ENCODE peak calls at places on chromosomes 7 and 10, in six cellular contexts. G is heart right ventricle, S is brain microvascular endothelial cell, X is AG04450, Z is OCI-LY7, E is transverse colon. C is an unnamed sample.

GRCh38 chr10:103803941-103804340 is 51.4 kb downstream of the SH3PXD2A start:
- DNase-seq in G (no peak), S (no peak), X (no peak), Z (no peak), E (no peak), C (no peak)

GRCh38 chr10:6244510-6244909 is 41.8 kb downstream of the PFKFB3 start:
- DNase-seq in G (no peak), S (no peak), X (no peak), Z (no peak), E (no peak), C (no peak)

GRCh38 chr7:88337556-88337955 is 30.9 kb upstream of the STEAP4 start:
- DNase-seq in G (no peak), S (peak), X (no peak), Z (no peak), E (no peak), C (peak)

GRCh38 chr7:50339990-50340500 is 35.5 kb downstream of the IKZF1 start:
- DNase-seq in G (no peak), S (no peak), X (no peak), Z (peak), E (peak), C (no peak)

GRCh38 chr7:148975896-148976295 is 52.4 kb downstream of the PDIA4 start:
- DNase-seq in G (no peak), S (no peak), X (no peak), Z (no peak), E (no peak), C (no peak)

GRCh38 chr10:91170418-91170817 is 50.0 kb upstream of the PCGF5 start:
- DNase-seq in G (no peak), S (no peak), X (no peak), Z (no peak), E (no peak), C (no peak)

GRCh38 chr10:48450233-48450810 is 143.8 kb downstream of the MAPK8 start:
- DNase-seq in G (no peak), S (no peak), X (no peak), Z (no peak), E (no peak), C (peak)

GRCh38 chr10:35379226-35380137 is 43.2 kb downstream of the CCNY start:
- DNase-seq in G (peak), S (peak), X (peak), Z (peak), E (no peak), C (no peak)

GRCh38 chr7:81534446-81534845 is 235.4 kb downstream of the HGF start:
- DNase-seq in G (no peak), S (no peak), X (no peak), Z (no peak), E (no peak), C (no peak)

DNA sequence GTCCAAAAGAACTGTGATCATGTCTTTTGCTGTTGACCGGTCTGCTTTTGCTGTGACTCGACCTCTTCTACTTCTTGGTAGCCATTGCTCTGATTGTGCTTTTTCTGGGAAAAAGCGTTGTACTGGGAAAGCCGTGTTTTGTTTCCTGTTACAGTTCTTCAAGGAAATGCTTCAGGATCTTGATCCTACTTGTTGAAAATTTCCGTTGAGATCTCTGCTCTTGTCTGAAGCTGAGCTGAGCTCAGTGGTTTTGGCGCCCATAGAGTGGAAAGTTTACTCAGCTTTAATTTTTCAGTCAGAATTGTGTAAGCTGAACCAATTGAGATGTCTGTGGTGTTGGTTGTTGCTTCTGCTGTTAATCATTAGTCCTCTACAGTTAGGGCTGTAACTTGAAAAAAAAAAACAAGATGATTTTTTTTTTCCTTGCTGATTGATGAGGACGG is 302.2 kb downstream of the CCDC3 start:
- DNase-seq in G (no peak), S (no peak), X (no peak), Z (no peak), E (peak), C (no peak)
- H3K27ac ChIP-seq in G (no peak), S (no peak), X (no peak), Z (no peak), E (peak), C (no peak)

GRCh38 chr7:66557214-66558200 is 71.2 kb upstream of the KCTD7 start:
- DNase-seq in G (peak), S (peak), X (no peak), Z (peak), E (peak), C (peak)
- H3K4me3 ChIP-seq in G (no peak), S (no peak), X (no peak), Z (no peak), E (no peak), C (no peak)

DNA sequence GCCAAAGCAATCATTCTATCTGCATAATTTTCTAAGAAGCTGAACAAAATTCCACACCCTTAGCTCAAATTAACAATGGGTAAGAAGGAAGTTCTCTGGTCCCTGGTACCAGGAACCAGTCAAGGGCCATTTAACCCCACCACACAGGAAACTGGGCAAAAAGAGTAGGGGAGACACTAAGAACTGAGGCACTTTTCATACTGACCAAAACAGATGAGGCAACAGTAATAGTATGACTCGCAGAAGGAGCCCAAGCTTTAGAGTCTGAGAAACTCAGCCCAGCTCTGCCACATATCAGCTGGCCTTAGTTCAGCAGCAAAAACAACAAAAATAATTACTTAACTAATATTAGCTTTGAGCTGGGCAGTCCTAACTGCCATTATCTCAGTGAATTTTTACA is 221.3 kb downstream of the FAM107B start:
- DNase-seq in G (no peak), S (peak), X (no peak), Z (no peak), E (no peak), C (no peak)
- H3K27ac ChIP-seq in G (no peak), S (peak), X (no peak), Z (peak), E (peak), C (no peak)

DNA sequence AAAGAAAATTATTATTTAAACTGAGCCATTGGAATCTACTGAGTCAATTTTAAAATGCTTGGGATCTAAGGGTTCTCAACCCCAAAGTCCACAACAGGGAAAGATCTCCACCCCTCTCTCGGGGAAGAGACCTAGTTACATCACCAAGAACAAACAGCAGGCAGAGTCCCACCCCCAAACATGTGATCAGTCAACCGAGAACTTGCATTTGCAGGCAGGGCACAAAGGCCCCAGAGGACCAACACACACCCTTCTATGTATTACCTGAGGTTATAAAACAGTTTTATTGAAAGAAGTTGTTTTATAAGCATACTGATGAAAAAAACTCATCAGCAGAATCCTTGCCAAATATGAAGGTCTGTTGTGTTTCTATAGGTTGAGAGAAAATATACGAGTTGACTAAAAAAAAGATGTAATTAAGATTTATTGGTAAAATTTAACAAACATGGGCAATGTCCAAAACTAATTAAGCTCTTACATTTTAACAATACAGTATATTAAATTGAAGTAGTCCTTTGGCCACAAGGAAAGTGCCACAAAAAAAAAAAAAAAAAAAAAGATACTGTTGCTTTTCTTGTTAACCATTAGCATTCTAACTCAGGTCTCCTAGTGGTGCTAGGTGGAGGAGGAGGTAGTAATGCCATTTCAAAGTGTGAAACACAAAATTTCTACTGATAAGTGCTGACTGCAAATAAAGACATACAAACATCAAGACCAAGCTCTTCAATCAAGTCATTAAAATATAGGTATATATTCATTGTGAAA is 975 bp upstream of the USP54 start:
- DNase-seq in G (no peak), S (peak), X (no peak), Z (peak), E (peak), C (peak)
- H3K4me3 ChIP-seq in G (no peak), S (no peak), X (no peak), Z (peak), E (no peak), C (peak)

GRCh38 chr7:29231671-29232267 is 37.2 kb downstream of the CHN2 start:
- DNase-seq in G (no peak), S (no peak), X (no peak), Z (no peak), E (no peak), C (no peak)

GRCh38 chr7:29229946-29230345 is 35.4 kb downstream of the CHN2 start:
- DNase-seq in G (no peak), S (no peak), X (no peak), Z (no peak), E (no peak), C (no peak)

GRCh38 chr7:29230871-29231345 is 36.3 kb downstream of the CHN2 start:
- DNase-seq in G (no peak), S (no peak), X (no peak), Z (no peak), E (no peak), C (no peak)

GRCh38 chr7:29229056-29229455 is 34.5 kb downstream of the CHN2 start:
- DNase-seq in G (no peak), S (no peak), X (no peak), Z (no peak), E (no peak), C (no peak)

GRCh38 chr7:29228289-29229011 is 33.9 kb downstream of the CHN2 start:
- DNase-seq in G (no peak), S (no peak), X (no peak), Z (no peak), E (peak), C (no peak)
- H3K27ac ChIP-seq in G (no peak), S (no peak), X (no peak), Z (no peak), E (no peak), C (no peak)

GRCh38 chr10:13535346-13535745 is 6.5 kb upstream of the BEND7 start:
- DNase-seq in G (no peak), S (no peak), X (no peak), Z (no peak), E (no peak), C (no peak)
- H3K4me3 ChIP-seq in G (no peak), S (no peak), X (no peak), Z (no peak), E (no peak), C (no peak)

GRCh38 chr7:73847941-73848723 is 5.8 kb upstream of the METTL27 start:
- DNase-seq in G (no peak), S (no peak), X (no peak), Z (no peak), E (no peak), C (no peak)

GRCh38 chr7:73851410-73852338 is 9.3 kb upstream of the TMEM270 start:
- DNase-seq in G (no peak), S (peak), X (peak), Z (no peak), E (no peak), C (peak)

GRCh38 chr7:73850212-73850611 is 7.9 kb upstream of the METTL27 start:
- DNase-seq in G (no peak), S (no peak), X (no peak), Z (no peak), E (no peak), C (no peak)

GRCh38 chr7:73852500-73852899 is 8.5 kb upstream of the TMEM270 start:
- DNase-seq in G (no peak), S (no peak), X (no peak), Z (no peak), E (no peak), C (no peak)

GRCh38 chr7:73850781-73851207 is 8.5 kb upstream of the METTL27 start:
- DNase-seq in G (no peak), S (peak), X (peak), Z (no peak), E (peak), C (peak)
- H3K27ac ChIP-seq in G (peak), S (peak), X (peak), Z (no peak), E (peak), C (peak)

GRCh38 chr10:61939575-61940301 is 38.2 kb downstream of the ARID5B start:
- DNase-seq in G (no peak), S (peak), X (no peak), Z (no peak), E (no peak), C (no peak)
- H3K4me3 ChIP-seq in G (no peak), S (no peak), X (no peak), Z (no peak), E (no peak), C (no peak)

C was measured in SJSA1.